ENCODE peak calls at places on chromosomes 5 and 9, in eight cellular contexts. G is GM12878, I is GM23248, W is HCT116, X is OCI-LY7, L is IMR-90, Y is neuronal stem cell, J is MM.1S. Q is an unnamed sample.
A peak's percentile ranks its signal among the peaks of the same experiment; 100 is the strongest.

GRCh38 chr5:176425138-176425537 is 8.8 kb upstream of the CLTB start:
- DNase-seq in L (peak; percentile 60), I (no peak), W (no peak), G (no peak), X (no peak), J (no peak), Y (no peak), Q (no peak)

GRCh38 chr5:176998828-176999227 is 7.8 kb downstream of the UIMC1 start:
- DNase-seq in Y (no peak), G (no peak), J (no peak), I (no peak), L (no peak), X (no peak), W (no peak), Q (no peak)

GRCh38 chr5:9329125-9329524 is 216.8 kb downstream of the SEMA5A start:
- DNase-seq in X (no peak), Y (no peak), I (no peak), G (no peak), J (no peak), W (no peak), L (no peak), Q (no peak)

GRCh38 chr5:79059674-79060073 is 9.8 kb downstream of the DMGDH start:
- DNase-seq in G (no peak), J (no peak), I (no peak), W (no peak), X (no peak), L (no peak), Y (no peak), Q (no peak)

GRCh38 chr5:138459311-138459710 is 6.0 kb upstream of the EGR1 start:
- DNase-seq in J (peak; percentile 45), L (no peak), G (no peak), I (no peak), W (no peak), X (peak; percentile 76), Y (no peak), Q (no peak)

GRCh38 chr9:92721548-92721947 is 43.1 kb downstream of the BICD2 start:
- DNase-seq in X (no peak), J (no peak), L (no peak), I (no peak), G (no peak), Y (no peak), W (no peak), Q (no peak)

GRCh38 chr5:35218981-35219380 is 11.3 kb downstream of the PRLR start:
- DNase-seq in J (no peak), L (no peak), I (no peak), Y (no peak), X (no peak), W (no peak), G (no peak), Q (no peak)

GRCh38 chr9:130191749-130192120 is 19.5 kb downstream of the NCS1 start:
- DNase-seq in X (no peak), W (no peak), I (no peak), Y (no peak), L (no peak), J (no peak), G (no peak), Q (peak; percentile 88)

GRCh38 chr9:99071313-99072039 is 33.4 kb upstream of the TGFBR1 start:
- DNase-seq in I (peak; percentile 27), G (no peak), Y (no peak), J (no peak), W (no peak), X (no peak), L (peak; percentile 48), Q (no peak)

GRCh38 chr5:150302301-150303069 is at the start of gene ARSI:
- DNase-seq in L (no peak), G (no peak), I (peak; percentile 76), X (no peak), Y (peak; percentile 58), J (peak; percentile 56), W (no peak), Q (no peak)

GRCh38 chr9:4084440-4084818 is 215.4 kb downstream of the GLIS3 start:
- DNase-seq in J (no peak), G (no peak), Y (no peak), X (no peak), W (no peak), L (peak; percentile 90), I (no peak), Q (no peak)

GRCh38 chr9:128072144-128073021 is 4.4 kb downstream of the SLC25A25 start:
- DNase-seq in J (peak; percentile 74), X (peak; percentile 73), Y (no peak), G (peak; percentile 87), I (peak; percentile 85), W (no peak), L (peak; percentile 73), Q (no peak)

GRCh38 chr5:110086658-110087388 is 397.1 kb downstream of the MAN2A1 start:
- DNase-seq in I (peak; percentile 97), Y (no peak), J (no peak), G (no peak), X (no peak), W (no peak), L (peak; percentile 29), Q (no peak)

GRCh38 chr9:133534346-133535284 is at the start of gene ADAMTSL2:
- DNase-seq in L (peak; percentile 56), W (no peak), I (peak; percentile 62), G (no peak), Y (peak; percentile 44), J (no peak), X (no peak), Q (peak; percentile 90)

GRCh38 chr9:34493972-34494535 is 28.7 kb downstream of the ENHO start:
- DNase-seq in J (peak; percentile 36), G (no peak), X (peak; percentile 33), L (peak; percentile 53), I (peak; percentile 71), Y (peak; percentile 70), W (no peak), Q (no peak)

GRCh38 chr5:133679534-133679933 is 67.2 kb upstream of the FSTL4 start:
- DNase-seq in J (no peak), W (no peak), Y (no peak), X (no peak), I (no peak), L (no peak), G (no peak), Q (no peak)

GRCh38 chr9:137321726-137322361 is 19.8 kb upstream of the NRARP start:
- DNase-seq in X (no peak), Y (no peak), J (no peak), I (no peak), L (no peak), G (no peak), W (no peak), Q (no peak)

GRCh38 chr5:31993182-31993961 is 180.7 kb downstream of the GOLPH3 start:
- DNase-seq in J (no peak), I (peak; percentile 71), L (peak; percentile 50), Y (no peak), W (no peak), X (peak; percentile 41), G (no peak), Q (no peak)

GRCh38 chr9:25472681-25473080 is 205.6 kb downstream of the TUSC1 start:
- DNase-seq in Y (no peak), L (no peak), W (no peak), X (no peak), J (no peak), I (no peak), G (no peak), Q (no peak)

GRCh38 chr5:124132843-124133242 is 613.6 kb downstream of the ZNF608 start:
- DNase-seq in W (no peak), X (no peak), G (no peak), I (no peak), Y (no peak), L (no peak), J (no peak), Q (no peak)
- H2AFZ ChIP-seq in W (no peak overlapping the region), X (no peak overlapping the region), G (no peak overlapping the region), I (no peak overlapping the region), Y (peak overlapping the region; percentile 16), L (no peak overlapping the region), J (no peak overlapping the region), Q (no peak overlapping the region)

GRCh38 chr9:96340707-96341106 is 38.7 kb upstream of the HSD17B3 start:
- DNase-seq in X (no peak), L (no peak), Y (no peak), I (no peak), G (no peak), W (no peak), J (no peak), Q (no peak)
- H2AFZ ChIP-seq in X (no peak overlapping the region), L (no peak overlapping the region), Y (no peak overlapping the region), I (no peak overlapping the region), G (no peak overlapping the region), W (no peak overlapping the region), J (no peak overlapping the region), Q (no peak overlapping the region)

DNA sequence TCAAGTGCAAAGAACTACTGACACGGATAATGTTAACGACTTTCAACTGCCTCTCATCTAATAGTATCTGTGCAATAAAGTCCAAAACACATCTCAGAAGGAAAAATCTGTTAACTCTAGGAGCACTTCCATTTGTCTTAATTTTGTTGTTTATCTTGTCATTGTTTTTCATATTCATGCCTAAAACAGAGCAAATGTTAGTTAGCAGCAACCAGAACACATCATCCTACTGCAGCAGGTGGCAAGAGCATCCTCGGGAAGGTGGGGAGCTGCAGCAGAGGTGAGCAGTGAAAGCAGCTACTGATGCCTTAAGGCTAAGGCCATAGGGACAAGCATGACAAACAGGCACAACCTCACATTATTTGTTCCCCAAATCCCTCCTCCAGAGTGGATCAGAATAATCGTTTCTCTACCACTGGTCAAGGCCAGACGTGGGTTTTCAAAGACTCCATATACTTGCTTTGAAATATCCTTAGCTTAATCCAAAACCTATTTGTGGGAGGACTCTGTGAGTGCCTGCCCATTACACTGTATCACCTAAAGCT is 1.1 kb downstream of the HMGCS1 start:
- DNase-seq in G (no peak), X (peak; percentile 20), I (peak; percentile 7), Y (no peak), J (no peak), W (no peak), L (no peak), Q (no peak)
- H2AFZ ChIP-seq in G (no peak overlapping the region), X (no peak overlapping the region), I (peak overlapping the region; percentile 87), Y (no peak overlapping the region), J (no peak overlapping the region), W (no peak overlapping the region), L (no peak overlapping the region), Q (peak overlapping the region; percentile 81)

GRCh38 chr9:114529285-114529684 is 24.0 kb upstream of the WHRN start:
- DNase-seq in Y (no peak), G (no peak), W (no peak), I (no peak), J (no peak), X (no peak), L (no peak), Q (no peak)

GRCh38 chr9:114538241-114538640 is 33.0 kb upstream of the WHRN start:
- DNase-seq in L (no peak), X (peak; percentile 84), I (no peak), W (peak; percentile 88), J (peak; percentile 85), G (peak; percentile 7), Y (no peak), Q (no peak)

DNA sequence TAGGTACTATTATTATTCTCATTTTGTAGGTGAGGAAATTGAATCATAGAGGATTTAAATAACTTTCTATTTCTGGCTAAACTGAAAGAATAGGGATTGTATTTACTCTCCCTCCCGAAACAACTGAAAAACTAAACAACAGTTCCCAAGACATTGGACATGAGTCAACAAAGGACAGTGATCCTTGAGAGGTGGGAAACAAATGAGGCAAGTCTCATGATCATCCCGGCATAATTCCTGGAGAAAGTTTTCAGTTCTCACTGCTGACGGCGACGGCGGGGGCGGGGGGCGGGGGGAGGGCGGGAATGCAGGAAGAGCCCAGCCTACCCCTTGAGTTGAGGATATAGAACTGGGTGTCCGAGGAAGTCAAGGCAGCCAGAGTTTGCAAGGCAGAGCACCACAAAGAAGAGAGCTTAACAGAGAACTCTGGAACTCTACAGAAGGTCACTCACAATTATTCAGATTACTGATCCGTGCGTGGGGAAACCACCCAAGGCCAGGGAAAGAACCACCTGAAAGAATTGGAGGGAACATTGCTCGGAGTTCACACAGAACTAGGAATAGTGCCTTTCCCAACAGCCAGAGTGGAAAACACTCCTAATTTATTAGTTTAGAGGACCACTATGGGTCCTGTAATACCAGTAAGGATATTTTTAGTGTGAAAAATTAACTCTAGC is 27.4 kb upstream of the WHRN start:
- DNase-seq in G (no peak), L (no peak), J (no peak), X (no peak), W (no peak), I (peak; percentile 21), Y (no peak), Q (no peak)
- H2AFZ ChIP-seq in G (no peak overlapping the region), L (peak overlapping the region; percentile 5), J (no peak overlapping the region), X (no peak overlapping the region), W (no peak overlapping the region), I (no peak overlapping the region), Y (no peak overlapping the region), Q (no peak overlapping the region)

Q was measured in SK-N-SH.